ENCODE peak calls at places on chromosome 16, in ten cellular contexts. K is heart right ventricle, U is DND-41, Z is AG04450, S is left lung, O is neural progenitor cell, Q is spleen, P is body of pancreas, R is pancreas, X is endothelial cell of umbilical vein. V is an unnamed sample.

GRCh38 chr16:13510425-13511151 is 409.4 kb upstream of the ERCC4 start:
- DNase-seq in U (no peak), Z (no peak), O (peak; percentile 22), X (no peak), K (no peak), P (no peak), S (no peak), Q (no peak), R (no peak), V (no peak)

GRCh38 chr16:71441348-71441781 is 489 bp downstream of the TLE7 start:
- DNase-seq in R (no peak), X (no peak), Z (no peak), O (no peak), U (no peak), S (peak; percentile 83), Q (no peak), P (no peak), K (no peak), V (no peak)

GRCh38 chr16:28210979-28211505 is 723 bp downstream of the XPO6 start:
- DNase-seq in P (peak; percentile 60), U (peak; percentile 73), X (peak; percentile 63), Q (peak; percentile 94), R (peak; percentile 85), O (peak; percentile 64), S (peak; percentile 93), Z (no peak), K (peak; percentile 55), V (peak; percentile 55)

GRCh38 chr16:22659933-22660332 is 149.2 kb downstream of the NPIPB5 start:
- DNase-seq in Q (no peak), Z (no peak), X (no peak), U (no peak), P (no peak), S (no peak), K (no peak), R (no peak), O (no peak), V (no peak)

GRCh38 chr16:28058839-28059589 is 4.5 kb downstream of the GSG1L start:
- DNase-seq in K (no peak), Z (no peak), U (no peak), R (no peak), S (no peak), P (no peak), Q (peak; percentile 64), X (no peak), O (no peak), V (no peak)

GRCh38 chr16:12661656-12662172 is 142.0 kb downstream of the CPPED1 start:
- DNase-seq in S (no peak), Z (no peak), X (peak; percentile 65), U (peak; percentile 78), Q (no peak), O (peak; percentile 93), P (no peak), K (peak; percentile 30), R (no peak), V (no peak)

GRCh38 chr16:89565506-89566372 is 5.3 kb downstream of the RPL13 start:
- DNase-seq in O (peak; percentile 64), Q (peak; percentile 85), R (no peak), U (peak; percentile 51), S (peak; percentile 88), K (no peak), Z (no peak), P (peak; percentile 74), X (peak; percentile 57), V (peak; percentile 42)

GRCh38 chr16:10868562-10869469 is 8.2 kb upstream of the CIITA start:
- DNase-seq in S (peak; percentile 77), Q (peak; percentile 92), K (peak; percentile 78), P (no peak), U (no peak), Z (no peak), R (no peak), O (no peak), X (peak; percentile 11), V (no peak)

GRCh38 chr16:87620201-87620495 is 17.8 kb downstream of the JPH3 start:
- DNase-seq in S (no peak), Z (no peak), P (no peak), U (no peak), Q (no peak), R (no peak), X (no peak), O (peak; percentile 38), K (no peak), V (no peak)

DNA sequence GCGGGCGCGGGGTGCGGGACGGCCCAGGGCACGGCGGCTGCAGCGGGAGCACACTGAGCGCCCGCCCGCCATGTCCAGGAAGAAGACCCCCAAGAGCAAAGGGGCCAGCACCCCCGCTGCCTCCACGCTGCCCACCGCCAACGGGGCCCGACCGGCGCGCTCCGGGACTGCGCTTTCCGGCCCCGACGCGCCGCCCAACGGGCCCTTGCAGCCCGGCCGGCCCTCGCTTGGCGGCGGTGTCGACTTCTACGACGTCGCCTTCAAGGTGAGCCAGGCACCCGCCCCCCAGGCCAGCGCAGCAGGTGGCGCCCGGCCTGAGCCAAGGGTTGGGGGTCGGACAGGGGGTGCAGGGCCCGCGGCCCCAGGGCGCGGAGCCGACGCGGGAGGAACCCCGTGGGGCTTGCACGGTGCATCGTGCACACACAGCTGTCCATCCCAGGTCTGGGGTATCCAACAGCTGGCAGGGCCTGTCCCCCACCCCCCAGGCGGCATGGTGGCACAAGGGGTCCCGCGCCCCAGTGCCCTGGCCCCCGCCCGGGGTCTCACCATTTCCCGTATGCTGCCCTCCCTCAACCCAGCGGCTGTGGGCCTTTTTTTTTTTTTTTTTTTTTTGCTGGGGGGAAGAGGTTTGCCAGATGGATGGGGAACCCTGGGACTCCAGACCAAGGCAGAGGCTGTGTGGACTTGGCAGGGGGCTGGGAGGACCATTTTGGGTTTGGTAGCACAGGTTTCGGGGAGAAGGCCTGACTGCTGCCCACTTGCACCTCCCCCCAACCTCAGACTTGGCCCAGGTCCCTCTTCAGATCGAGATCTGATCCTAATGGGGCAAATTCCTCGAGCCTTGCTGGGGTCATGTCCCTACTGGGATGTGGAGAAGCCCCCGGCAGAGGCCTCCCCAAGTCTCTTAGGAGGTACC is 547 bp downstream of the RAB26 start:
- DNase-seq in X (no peak), S (no peak), O (peak; percentile 56), P (peak; percentile 59), Z (no peak), K (no peak), Q (peak; percentile 84), R (peak; percentile 89), U (no peak), V (peak; percentile 4)
- H3K4me3 ChIP-seq in X (peak overlapping the region; percentile 13), S (peak overlapping the region; percentile 22), O (peak overlapping the region; percentile 70), P (peak overlapping the region; percentile 34), Z (peak overlapping the region; percentile 53), K (peak overlapping the region; percentile 63), Q (peak overlapping the region; percentile 38), R (peak overlapping the region; percentile 61), U (peak overlapping the region; percentile 46), V (peak overlapping the region; percentile 25)

DNA sequence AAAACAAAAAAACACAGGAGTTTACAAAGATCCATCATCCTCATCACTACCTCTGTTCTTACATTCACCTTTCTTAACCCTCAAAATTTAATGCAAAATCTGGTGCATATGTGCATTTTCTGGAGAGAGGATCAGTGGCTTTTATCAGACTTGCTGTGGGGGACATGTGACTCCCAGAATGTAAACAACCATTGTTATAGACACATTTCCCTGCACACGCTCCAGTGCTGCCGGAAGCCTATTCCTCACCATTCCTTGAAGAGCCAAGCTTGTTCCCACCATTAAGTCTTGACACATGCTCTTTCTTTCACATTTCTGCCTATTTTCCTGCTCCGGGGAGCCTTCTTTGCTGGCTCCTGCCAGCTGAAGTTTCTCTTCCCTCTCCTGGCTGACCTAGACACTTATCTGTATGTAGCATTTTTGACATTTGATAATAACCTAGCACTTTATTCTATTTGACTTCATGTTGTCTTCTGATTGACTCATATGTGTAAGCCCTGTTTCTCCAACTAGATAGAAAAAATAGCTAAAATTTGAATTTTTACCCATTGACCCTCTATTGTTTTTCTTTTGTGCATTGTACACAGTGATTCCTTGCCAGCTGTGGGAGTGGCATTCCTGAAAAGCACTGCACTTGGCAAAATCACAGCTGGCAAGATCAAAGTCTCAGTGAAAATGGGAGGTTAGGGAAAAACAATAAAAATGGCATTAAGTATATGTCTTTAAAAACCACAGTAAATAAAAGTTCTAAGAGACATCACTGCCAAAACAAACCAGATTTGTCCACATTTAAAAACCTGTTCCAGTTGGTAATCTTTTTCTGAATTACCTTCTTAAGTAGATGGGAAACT is 76.8 kb upstream of the CIBAR2 start:
- DNase-seq in S (peak; percentile 0), Z (no peak), R (peak; percentile 1), Q (no peak), P (no peak), K (no peak), O (no peak), X (peak; percentile 76), U (no peak), V (no peak)
- TF ChIP-seq CTCF in S (no peak), Z (no peak), R (no peak), Q (no peak), P (no peak), K (no peak), O (no peak), X (no peak), U (no peak), V (no peak)

GRCh38 chr16:84383106-84383505 is 14.8 kb downstream of the ATP2C2 start:
- DNase-seq in P (no peak), R (no peak), O (no peak), Q (peak; percentile 29), X (no peak), S (no peak), K (no peak), Z (no peak), U (no peak), V (no peak)

GRCh38 chr16:84386044-84386443 is 17.7 kb downstream of the ATP2C2 start:
- DNase-seq in P (no peak), X (no peak), Z (no peak), O (no peak), K (no peak), R (no peak), U (no peak), S (no peak), Q (peak; percentile 0), V (no peak)

GRCh38 chr16:84391151-84391873 is 23.0 kb downstream of the ATP2C2 start:
- DNase-seq in P (no peak), Q (no peak), S (no peak), U (no peak), K (no peak), R (no peak), O (no peak), X (no peak), Z (no peak), V (no peak)

GRCh38 chr16:84390131-84390785 is 21.9 kb downstream of the ATP2C2 start:
- DNase-seq in U (no peak), K (no peak), P (no peak), X (no peak), Q (peak; percentile 37), O (no peak), Z (no peak), S (no peak), R (no peak), V (no peak)

DNA sequence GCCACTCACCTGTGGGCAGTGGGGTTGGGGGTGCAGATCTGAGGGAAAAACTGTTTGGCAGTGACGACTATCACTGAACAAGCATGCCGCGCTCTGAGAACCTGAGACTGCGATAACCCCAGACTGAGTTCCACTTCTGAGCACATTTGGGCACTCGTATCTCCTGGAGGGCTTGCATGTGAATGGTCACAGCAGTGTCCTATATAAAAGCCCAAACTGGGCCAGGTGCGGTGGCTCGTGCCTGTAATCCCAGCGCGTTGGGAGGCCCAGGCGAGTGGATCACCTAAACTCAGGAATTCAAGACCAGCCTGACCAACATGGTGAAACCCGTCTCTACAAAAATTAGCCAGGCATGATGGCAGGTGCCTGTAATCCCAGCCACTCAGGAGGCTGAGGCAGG is 18.7 kb downstream of the ATP2C2 start:
- DNase-seq in S (no peak), O (no peak), Q (peak; percentile 22), Z (no peak), X (no peak), R (no peak), U (no peak), K (no peak), P (no peak), V (no peak)
- H3K27me3 ChIP-seq in S (no peaks in the 10 kb centered on the region), O (no peaks in the 10 kb centered on the region), Q (no peaks in the 10 kb centered on the region), Z (no peaks in the 10 kb centered on the region), X (no peaks in the 10 kb centered on the region), R (no peaks in the 10 kb centered on the region), U (peaks cover 2% of the 10 kb centered on the region), K (no peaks in the 10 kb centered on the region), P (no peaks in the 10 kb centered on the region), V (no peaks in the 10 kb centered on the region)

GRCh38 chr16:48916566-48916965 is 306.6 kb upstream of the N4BP1 start:
- DNase-seq in X (no peak), K (no peak), O (no peak), Q (no peak), Z (no peak), U (no peak), P (no peak), S (no peak), R (no peak), V (no peak)
- H3K4me3 ChIP-seq in X (no peak overlapping the region), K (no peak overlapping the region), O (no peak overlapping the region), Q (no peak overlapping the region), Z (no peak overlapping the region), U (no peak overlapping the region), P (no peak overlapping the region), S (no peak overlapping the region), R (no peak overlapping the region), V (no peak overlapping the region)